ENCODE peak calls at places on chromosomes 16 and 17, in eight cellular contexts. C is lower leg skin, Q is PC-9, O is smooth muscle cell of the brain vasculature, F is NCI-H1417, K is NCI-H69, T is lower lobe of right lung, X is COLO829. B is an unnamed sample.

GRCh38 chr16:19330801-19331484 is 45.4 kb downstream of the CLEC19A start:
- DNase-seq in C (peak), Q (peak), O (no peak), F (no peak), K (peak), T (no peak), X (no peak), B (no peak)

GRCh38 chr17:32852811-32853210 is 24.1 kb downstream of the MYO1D start:
- DNase-seq in C (no peak), Q (no peak), O (no peak), F (no peak), K (no peak), T (no peak), X (no peak), B (no peak)

GRCh38 chr17:54180919-54181318 is 358.2 kb downstream of the KIF2B start:
- DNase-seq in C (no peak), Q (no peak), O (no peak), F (no peak), K (no peak), T (no peak), X (no peak), B (no peak)

GRCh38 chr16:4576008-4576407 is 19.9 kb downstream of the C16orf96 start:
- DNase-seq in C (no peak), Q (no peak), O (no peak), F (no peak), K (no peak), T (no peak), X (no peak), B (no peak)

GRCh38 chr17:75779250-75779986 is 5.2 kb upstream of the UNK start:
- DNase-seq in C (peak), Q (peak), O (peak), F (peak), K (peak), T (peak), X (peak), B (peak)

GRCh38 chr17:42980274-42980765 is at the start of gene RUNDC1:
- DNase-seq in C (peak), Q (peak), O (peak), F (peak), K (peak), T (peak), X (peak), B (peak)

GRCh38 chr16:28538733-28539596 is at the start of gene NUPR1:
- DNase-seq in C (peak), Q (peak), O (peak), F (no peak), K (no peak), T (peak), X (peak), B (no peak)

GRCh38 chr17:82108999-82109480 is 11.0 kb upstream of the FASN start:
- DNase-seq in C (no peak), Q (no peak), O (no peak), F (no peak), K (no peak), T (peak), X (no peak), B (no peak)

GRCh38 chr17:51346218-51346982 is 86.1 kb downstream of the UTP18 start:
- DNase-seq in C (peak), Q (no peak), O (no peak), F (no peak), K (no peak), T (no peak), X (no peak), B (no peak)

GRCh38 chr17:79014158-79014758 is 4.7 kb upstream of the CANT1 start:
- DNase-seq in C (no peak), Q (no peak), O (no peak), F (no peak), K (no peak), T (no peak), X (no peak), B (no peak)

GRCh38 chr16:19879241-19879792 is 5.3 kb downstream of the GPRC5B start:
- DNase-seq in C (no peak), Q (no peak), O (no peak), F (peak), K (peak), T (no peak), X (no peak), B (no peak)

B was measured in pulmonary artery endothelial cell.